ENCODE peak calls at places on chromosomes 11 and 22, in five cellular contexts. L, K, R, O and B are unnamed samples.
A peak's percentile ranks its signal among the peaks of the same experiment; 100 is the strongest.

GRCh38 chr11:16776716-16777115 is 38.3 kb downstream of the C11orf58 start:
- DNase-seq in K (no peak), R (no peak), L (no peak), O (no peak), B (no peak)

GRCh38 chr11:84721561-84721961 is 905.6 kb downstream of the DLG2 start:
- DNase-seq in K (no peak), L (no peak), R (peak; percentile 25), O (no peak), B (no peak)

GRCh38 chr11:1439341-1439740 is 47.2 kb downstream of the MOB2 start:
- DNase-seq in R (no peak), K (no peak), O (no peak), L (no peak), B (no peak)

GRCh38 chr22:36379593-36380361 is 8.0 kb downstream of the MYH9 start:
- DNase-seq in R (peak; percentile 59), K (no peak), L (no peak), O (peak; percentile 48), B (no peak)

GRCh38 chr22:39938509-39938908 is 21.7 kb upstream of the TMA7B start:
- DNase-seq in R (no peak), O (no peak), L (no peak), K (no peak), B (no peak)

GRCh38 chr11:124867700-124868099 is 2.5 kb downstream of the ROBO3 start:
- DNase-seq in R (no peak), O (no peak), K (peak; percentile 43), L (no peak), B (no peak)

GRCh38 chr22:17922925-17923898 is 101.1 kb downstream of the MICAL3 start:
- DNase-seq in O (no peak), R (no peak), K (no peak), L (no peak), B (no peak)

GRCh38 chr11:85718991-85719807 is 33.2 kb upstream of the CCDC89 start:
- DNase-seq in L (peak; percentile 64), K (peak; percentile 83), R (no peak), O (no peak), B (peak; percentile 30)

GRCh38 chr11:57214494-57214893 is 22.6 kb downstream of the APLNR start:
- DNase-seq in R (no peak), L (no peak), K (peak; percentile 13), O (no peak), B (no peak)

GRCh38 chr11:19934828-19935259 is 222.2 kb downstream of the NAV2 start:
- DNase-seq in O (no peak), K (no peak), R (no peak), L (no peak), B (no peak)

GRCh38 chr11:36026315-36026968 is 82.6 kb downstream of the LDLRAD3 start:
- DNase-seq in O (no peak), L (no peak), K (peak; percentile 63), R (no peak), B (no peak)

GRCh38 chr11:36027731-36028130 is 83.9 kb downstream of the LDLRAD3 start:
- DNase-seq in L (no peak), K (no peak), O (no peak), R (no peak), B (peak; percentile 17)

GRCh38 chr11:36022891-36023290 is 79.0 kb downstream of the LDLRAD3 start:
- DNase-seq in L (no peak), K (no peak), R (no peak), O (no peak), B (no peak)

GRCh38 chr11:36023922-36024321 is 80.1 kb downstream of the LDLRAD3 start:
- DNase-seq in K (no peak), O (no peak), R (no peak), L (no peak), B (no peak)

DNA sequence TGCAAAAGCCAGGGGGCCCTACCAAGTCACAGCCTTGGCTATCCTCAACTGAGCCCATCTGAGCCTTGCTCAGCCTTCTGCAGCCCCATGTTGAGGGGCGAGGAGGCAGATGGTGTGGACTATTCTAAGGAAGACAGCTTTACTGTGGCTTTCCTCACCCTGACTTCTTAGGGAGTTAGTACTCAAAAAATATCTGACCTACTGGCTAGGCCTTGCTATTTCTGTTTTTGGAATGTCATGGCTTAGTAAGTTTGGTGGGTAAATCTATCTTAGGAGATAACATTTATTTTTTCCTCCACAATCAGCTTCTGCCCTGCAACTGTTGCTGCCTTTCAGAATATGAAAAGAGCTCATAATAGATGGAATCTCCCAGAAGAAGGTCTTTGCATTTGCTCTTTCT is 80.9 kb downstream of the LDLRAD3 start:
- DNase-seq in K (no peak), L (no peak), R (no peak), O (no peak), B (no peak)
- H3K27ac ChIP-seq in K (no peak overlapping the region), L (no peak overlapping the region), R (no peak overlapping the region), O (no peak overlapping the region), B (no peak overlapping the region)

DNA sequence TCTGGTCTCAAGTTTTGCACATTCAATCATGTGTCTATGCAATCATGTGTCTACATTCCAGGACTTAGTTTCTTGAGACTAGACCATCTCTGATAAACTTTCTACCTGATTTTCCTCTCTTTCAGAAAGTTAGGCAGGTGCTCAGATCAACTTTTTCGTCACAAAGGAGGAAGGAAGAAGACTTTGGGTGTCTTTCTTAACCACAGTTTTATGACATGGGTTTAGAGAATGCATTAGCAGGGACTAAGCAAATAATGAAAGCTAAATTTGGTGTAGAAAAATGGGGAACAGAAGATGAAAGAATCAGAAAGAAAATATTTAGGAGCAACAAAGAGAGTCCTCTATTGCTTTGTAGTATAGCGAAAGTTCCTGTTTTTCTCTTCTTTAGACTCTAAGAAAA is 7.7 kb upstream of the GLYATL1B start:
- DNase-seq in R (no peak), L (no peak), K (no peak), O (no peak), B (no peak)
- H3K4me3 ChIP-seq in R (no peak overlapping the region), L (no peak overlapping the region), K (no peak overlapping the region), O (no peak overlapping the region), B (no peak overlapping the region)

GRCh38 chr11:122633219-122633829 is 22.2 kb upstream of the UBASH3B start:
- DNase-seq in O (no peak), R (peak; percentile 38), L (peak; percentile 29), K (peak; percentile 43), B (peak; percentile 16)

GRCh38 chr11:122634507-122634906 is 21.0 kb upstream of the UBASH3B start:
- DNase-seq in O (no peak), L (no peak), K (peak; percentile 52), R (no peak), B (peak; percentile 25)

GRCh38 chr11:122637538-122637937 is 18.0 kb upstream of the UBASH3B start:
- DNase-seq in R (peak; percentile 31), K (no peak), O (no peak), L (no peak), B (no peak)

GRCh38 chr11:122628691-122629555 is 26.6 kb upstream of the UBASH3B start:
- DNase-seq in K (peak; percentile 77), R (peak; percentile 70), L (peak; percentile 57), O (peak; percentile 15), B (peak; percentile 45)

DNA sequence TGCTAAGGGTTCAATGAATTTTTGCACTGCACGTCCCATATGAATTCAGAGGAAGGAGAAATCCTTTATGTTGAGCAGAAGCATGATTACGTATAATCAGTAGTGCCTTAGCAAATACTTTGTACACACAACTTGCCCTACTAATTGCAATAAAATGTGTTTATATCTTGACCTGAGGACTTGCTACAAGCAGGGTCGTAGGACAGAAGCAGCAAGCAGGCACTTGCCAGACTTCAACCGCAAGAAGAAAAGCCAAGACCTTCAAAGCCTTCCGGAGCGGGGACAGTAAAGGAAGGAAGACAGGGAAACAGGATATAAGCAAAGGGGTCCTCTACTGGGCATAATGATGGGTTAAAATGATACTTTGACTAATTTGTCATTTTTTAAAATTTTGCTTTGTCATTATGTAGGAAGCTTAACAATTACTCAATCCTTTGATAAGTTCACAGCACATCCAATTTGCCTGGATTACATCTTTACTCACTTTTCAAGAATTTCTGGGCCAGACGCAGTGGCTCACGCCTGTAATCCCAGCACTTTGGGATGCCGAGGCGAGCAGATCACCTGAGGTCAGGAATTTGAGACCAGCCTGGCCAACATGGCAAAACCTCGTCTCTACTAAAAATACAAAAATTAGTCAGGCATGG is 23.2 kb upstream of the UBASH3B start:
- DNase-seq in K (peak; percentile 78), R (no peak), O (no peak), L (no peak), B (no peak)
- H3K27ac ChIP-seq in K (no peak overlapping the region), R (no peak overlapping the region), O (no peak overlapping the region), L (no peak overlapping the region), B (no peak overlapping the region)

GRCh38 chr11:126480015-126480409 is 124.5 kb downstream of the ST3GAL4 start:
- DNase-seq in K (no peak), L (no peak), O (no peak), R (no peak), B (no peak)

GRCh38 chr11:126481303-126481680 is 125.8 kb downstream of the ST3GAL4 start:
- DNase-seq in L (no peak), R (no peak), K (no peak), O (no peak), B (no peak)

GRCh38 chr11:126482586-126483108 is 127.2 kb downstream of the ST3GAL4 start:
- DNase-seq in K (no peak), L (no peak), R (no peak), O (no peak), B (no peak)

GRCh38 chr11:126479178-126479930 is 123.9 kb downstream of the ST3GAL4 start:
- DNase-seq in R (no peak), L (no peak), K (no peak), O (no peak), B (no peak)

DNA sequence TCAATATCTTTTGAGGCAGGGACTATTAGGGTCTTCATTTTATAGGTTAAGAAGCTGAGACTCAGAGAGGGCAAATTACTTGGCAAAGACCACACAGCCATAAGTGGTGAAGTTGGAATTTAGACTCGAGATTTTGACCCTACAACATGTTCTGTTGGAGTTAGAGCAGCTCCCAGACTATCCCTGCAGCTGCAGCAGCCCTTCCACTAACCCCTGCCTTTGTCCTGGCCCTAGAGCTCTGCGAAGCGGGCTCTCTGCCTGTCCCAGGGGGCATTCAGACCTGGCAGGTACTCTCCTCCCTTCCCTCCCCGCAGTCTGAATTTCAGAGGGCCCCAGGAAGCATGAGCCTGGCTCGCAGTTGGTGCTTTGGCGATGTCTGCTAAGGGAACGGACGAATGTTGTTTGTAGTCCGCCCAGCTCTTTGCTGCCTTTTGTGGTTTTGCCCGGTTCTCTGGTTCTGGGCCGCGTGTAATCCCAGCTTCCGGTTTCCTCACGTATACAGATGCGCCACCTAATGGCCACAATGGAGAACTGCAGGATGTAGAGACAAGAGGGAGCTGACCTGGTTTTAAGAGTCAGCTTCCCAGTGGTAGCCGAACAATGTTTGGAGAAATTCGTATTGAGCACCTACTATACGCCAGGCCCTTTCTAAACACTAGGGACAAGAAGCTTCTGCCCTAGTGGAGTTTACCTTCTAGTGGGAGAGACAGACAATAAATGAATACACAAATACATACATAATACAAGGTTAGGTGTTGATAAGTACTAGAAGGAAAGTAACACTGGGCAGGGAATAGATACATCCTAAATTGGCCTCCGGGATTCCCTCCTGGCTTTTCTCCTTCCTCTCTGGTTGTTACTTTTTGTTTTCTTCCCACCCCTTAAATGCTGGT is 125.2 kb downstream of the ST3GAL4 start:
- DNase-seq in O (peak; percentile 45), L (peak; percentile 79), K (peak; percentile 63), R (peak; percentile 72), B (peak; percentile 75)
- H3K4me3 ChIP-seq in O (peak overlapping the region; percentile 20), L (no peak overlapping the region), K (no peak overlapping the region), R (peak overlapping the region; percentile 31), B (peak overlapping the region; percentile 38)

DNA sequence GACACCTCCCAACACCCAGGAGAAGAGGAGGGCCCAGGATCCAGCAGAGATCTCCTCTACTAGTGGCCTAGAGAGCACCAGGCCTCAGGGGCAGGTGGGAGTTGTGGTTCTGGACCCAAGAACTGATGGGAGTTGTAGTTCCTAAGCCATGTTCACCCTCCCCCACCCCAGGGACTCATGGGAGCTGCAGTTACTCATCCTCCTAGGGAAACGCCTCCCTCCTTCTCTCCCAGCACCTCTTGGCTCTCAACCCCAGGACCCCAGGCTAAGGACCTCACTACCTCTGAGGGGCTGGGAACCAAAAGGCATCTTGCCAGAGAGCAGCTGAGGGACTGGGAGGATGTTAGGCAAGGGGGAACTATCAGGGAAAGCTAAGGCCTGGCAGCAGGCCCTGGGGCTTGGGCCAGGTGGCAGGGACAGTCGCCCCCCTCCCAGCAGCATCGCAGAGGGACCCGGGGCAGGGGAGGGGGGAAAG is 28.8 kb downstream of the SLC22A12 start:
- DNase-seq in L (no peak), R (no peak), K (no peak), O (no peak), B (no peak)
- H3K27ac ChIP-seq in L (peak overlapping the region; percentile 72), R (no peak overlapping the region), K (no peak overlapping the region), O (no peak overlapping the region), B (no peak overlapping the region)